ENCODE peak calls at places on chromosomes 11 and 22, in nine cellular contexts. O, U, A, D, G, Y, Z, Q and T are unnamed samples.

GRCh38 chr11:839280-839623 is 3.1 kb downstream of the POLR2L start:
- DNase-seq in O (no peak), U (no peak), A (no peak), D (no peak), G (no peak), Y (no peak), Z (no peak), Q (no peak), T (no peak)

GRCh38 chr11:75733346-75734107 is 15.9 kb downstream of the MOGAT2 start:
- DNase-seq in O (peak), U (peak), A (no peak), D (no peak), G (no peak), Y (peak), Z (no peak), Q (no peak), T (no peak)

GRCh38 chr11:77375114-77375513 is 73.6 kb upstream of the GDPD4 start:
- DNase-seq in O (peak), U (no peak), A (no peak), D (no peak), G (no peak), Y (peak), Z (no peak), Q (peak), T (no peak)

GRCh38 chr22:47406896-47407295 is 644.4 kb downstream of the TBC1D22A start:
- DNase-seq in O (no peak), U (no peak), A (no peak), D (no peak), G (no peak), Y (no peak), Z (no peak), Q (no peak), T (no peak)

GRCh38 chr22:17430298-17430900 is 61.1 kb downstream of the CECR2 start:
- DNase-seq in O (peak), U (no peak), A (no peak), D (no peak), G (no peak), Y (peak), Z (no peak), Q (peak), T (no peak)

GRCh38 chr11:118618115-118618990 is 10.9 kb downstream of the PHLDB1 start:
- DNase-seq in O (peak), U (peak), A (peak), D (no peak), G (no peak), Y (peak), Z (no peak), Q (peak), T (no peak)

GRCh38 chr22:35961480-35961902 is 67.1 kb downstream of the RBFOX2 start:
- DNase-seq in O (peak), U (no peak), A (peak), D (peak), G (no peak), Y (peak), Z (peak), Q (peak), T (no peak)

GRCh38 chr11:85823816-85824215 is 12.9 kb upstream of the SYTL2 start:
- DNase-seq in O (no peak), U (no peak), A (no peak), D (no peak), G (peak), Y (no peak), Z (no peak), Q (no peak), T (no peak)

GRCh38 chr11:124882339-124883071 is 15.2 kb downstream of the ROBO4 start:
- DNase-seq in O (peak), U (no peak), A (peak), D (no peak), G (no peak), Y (no peak), Z (no peak), Q (no peak), T (no peak)

GRCh38 chr11:128346808-128347207 is 240.6 kb downstream of the ETS1 start:
- DNase-seq in O (peak), U (no peak), A (no peak), D (no peak), G (no peak), Y (peak), Z (no peak), Q (peak), T (no peak)

GRCh38 chr11:70826541-70826943 is 425.8 kb downstream of the SHANK2 start:
- DNase-seq in O (no peak), U (no peak), A (peak), D (no peak), G (no peak), Y (peak), Z (no peak), Q (no peak), T (no peak)

GRCh38 chr11:33585564-33585963 is 115.1 kb downstream of the C11orf91 start:
- DNase-seq in O (no peak), U (no peak), A (no peak), D (no peak), G (no peak), Y (no peak), Z (no peak), Q (peak), T (no peak)

GRCh38 chr11:45304111-45304991 is 18.2 kb upstream of the SYT13 start:
- DNase-seq in O (no peak), U (no peak), A (no peak), D (no peak), G (no peak), Y (no peak), Z (no peak), Q (no peak), T (no peak)
- H3K4me3 ChIP-seq in O (no peak), U (no peak), A (no peak), D (no peak), G (no peak), Y (no peak), Z (no peak), Q (no peak), T (no peak)

DNA sequence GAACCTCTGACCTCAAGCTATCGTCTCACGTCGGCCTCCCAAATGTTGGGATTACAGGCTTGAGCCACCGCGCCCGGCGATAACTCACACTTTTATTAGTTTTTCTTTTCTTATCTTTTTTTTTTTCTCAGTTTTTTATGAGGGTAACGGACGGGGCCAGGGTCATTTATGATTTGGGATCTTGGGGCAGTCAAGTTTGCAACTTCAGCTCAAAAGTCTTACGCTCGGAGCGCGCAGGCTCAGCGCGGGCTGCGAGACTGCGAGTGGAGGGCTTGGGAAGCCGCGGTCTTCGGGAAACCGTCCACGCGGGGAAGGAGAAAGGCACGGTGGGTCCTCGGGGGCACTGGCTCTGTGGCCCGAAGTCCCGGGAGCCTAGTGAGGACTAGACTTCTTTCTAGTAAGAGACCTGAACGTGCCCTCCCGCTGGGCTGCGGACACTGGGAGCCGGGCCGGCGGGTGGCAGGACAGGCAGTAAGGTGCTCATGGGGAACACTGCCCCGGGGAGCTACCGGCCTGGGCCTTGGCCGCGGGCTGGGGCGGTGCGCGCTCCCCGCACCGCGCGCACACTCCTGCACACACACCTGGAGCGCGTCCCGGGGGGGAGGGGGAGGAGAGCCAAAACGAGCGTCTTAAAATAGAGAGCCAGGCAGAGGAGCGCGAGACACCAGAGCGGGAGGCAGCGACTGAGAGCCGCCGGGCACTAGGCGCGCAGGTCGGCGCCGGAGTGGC is 491 bp upstream of the BARX2 start:
- DNase-seq in O (peak), U (peak), A (no peak), D (no peak), G (no peak), Y (peak), Z (no peak), Q (no peak), T (peak)
- H3K4me3 ChIP-seq in O (peak), U (peak), A (no peak), D (no peak), G (no peak), Y (peak), Z (peak), Q (no peak), T (no peak)

GRCh38 chr11:68838572-68838964 is 3.1 kb downstream of the CPT1A start:
- DNase-seq in O (no peak), U (no peak), A (peak), D (no peak), G (no peak), Y (no peak), Z (no peak), Q (peak), T (no peak)
- H3K4me3 ChIP-seq in O (peak), U (peak), A (no peak), D (peak), G (peak), Y (peak), Z (no peak), Q (peak), T (peak)

GRCh38 chr11:43582837-43583462 is 97.6 kb upstream of the HSD17B12 start:
- DNase-seq in O (no peak), U (no peak), A (no peak), D (no peak), G (no peak), Y (no peak), Z (no peak), Q (no peak), T (no peak)
- H3K4me3 ChIP-seq in O (no peak), U (no peak), A (no peak), D (no peak), G (no peak), Y (no peak), Z (no peak), Q (no peak), T (no peak)

DNA sequence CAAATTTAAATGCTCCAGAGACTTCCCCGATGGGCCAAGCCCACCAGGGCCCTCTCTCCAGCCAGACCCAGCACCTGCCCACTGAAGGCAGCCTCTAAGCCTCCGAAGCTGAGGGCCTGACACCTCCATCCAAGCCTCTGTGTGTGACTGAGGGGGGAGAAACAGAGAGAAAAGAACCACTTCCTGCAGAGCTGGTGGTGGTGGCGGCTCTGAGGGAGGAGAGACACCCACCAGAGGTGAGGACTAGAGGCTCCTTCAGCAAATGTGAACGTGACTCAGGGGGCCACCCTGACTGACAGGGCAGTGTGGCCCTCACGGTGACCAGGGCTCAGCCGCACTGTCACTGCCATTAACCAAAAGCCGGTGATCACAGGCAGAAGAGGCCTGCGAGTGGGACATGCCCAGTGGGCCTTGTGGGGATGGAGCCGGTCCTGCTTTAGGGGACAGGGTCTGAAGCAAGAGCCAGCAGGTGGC is 31.0 kb upstream of the CD5 start:
- DNase-seq in O (no peak), U (no peak), A (no peak), D (no peak), G (peak), Y (no peak), Z (no peak), Q (no peak), T (peak)
- H3K4me3 ChIP-seq in O (no peak), U (no peak), A (no peak), D (no peak), G (peak), Y (no peak), Z (no peak), Q (no peak), T (no peak)

GRCh38 chr11:120869097-120869496 is 154.8 kb upstream of the TBCEL start:
- DNase-seq in O (no peak), U (no peak), A (no peak), D (no peak), G (no peak), Y (no peak), Z (no peak), Q (no peak), T (no peak)

GRCh38 chr11:120867024-120867423 is 156.9 kb upstream of the TBCEL start:
- DNase-seq in O (no peak), U (no peak), A (no peak), D (no peak), G (no peak), Y (no peak), Z (no peak), Q (no peak), T (no peak)

GRCh38 chr11:120869516-120870011 is 154.3 kb upstream of the TBCEL start:
- DNase-seq in O (no peak), U (no peak), A (no peak), D (no peak), G (no peak), Y (no peak), Z (no peak), Q (no peak), T (peak)

GRCh38 chr11:120867988-120868387 is 155.9 kb upstream of the TBCEL start:
- DNase-seq in O (no peak), U (no peak), A (no peak), D (no peak), G (no peak), Y (peak), Z (no peak), Q (no peak), T (no peak)

GRCh38 chr11:120867531-120867930 is 156.4 kb upstream of the TBCEL start:
- DNase-seq in O (no peak), U (no peak), A (no peak), D (no peak), G (no peak), Y (peak), Z (no peak), Q (no peak), T (no peak)
- H3K4me3 ChIP-seq in O (no peak), U (no peak), A (no peak), D (no peak), G (no peak), Y (no peak), Z (no peak), Q (no peak), T (no peak)

GRCh38 chr11:96464695-96465307 is 75.0 kb downstream of the JRKL start:
- DNase-seq in O (peak), U (no peak), A (no peak), D (peak), G (peak), Y (peak), Z (no peak), Q (peak), T (peak)
- H3K4me3 ChIP-seq in O (no peak), U (no peak), A (no peak), D (no peak), G (no peak), Y (no peak), Z (no peak), Q (no peak), T (no peak)

GRCh38 chr11:67492801-67493547 is 10.1 kb downstream of the AIP start:
- DNase-seq in O (no peak), U (no peak), A (no peak), D (no peak), G (no peak), Y (no peak), Z (no peak), Q (no peak), T (peak)
- H3K4me3 ChIP-seq in O (no peak), U (no peak), A (no peak), D (no peak), G (no peak), Y (no peak), Z (no peak), Q (no peak), T (no peak)